ENCODE peak calls at places on chromosome 5, in five cellular contexts. One of them, this sample, is unnamed.

GRCh38 chr5:147208134-147208533 is 26.7 kb upstream of the STK32A start:
- DNase-seq in tibial artery: no peak
- DNase-seq in activated CD8-positive, alpha-beta T cell treated with anti-CD3 and anti-CD28 coated beads for 36 hours: no peak
- DNase-seq in WTC11: no peak
- DNase-seq in choroid plexus epithelial cell: peak
- DNase-seq in this sample: no peak

GRCh38 chr5:159616967-159617366 is 286.7 kb upstream of the IL12B start:
- DNase-seq in tibial artery: no peak
- DNase-seq in activated CD8-positive, alpha-beta T cell treated with anti-CD3 and anti-CD28 coated beads for 36 hours: no peak
- DNase-seq in WTC11: no peak
- DNase-seq in choroid plexus epithelial cell: peak
- DNase-seq in this sample: no peak

GRCh38 chr5:178832618-178833201 is 27.0 kb upstream of the ZNF354B start:
- DNase-seq in tibial artery: no peak
- DNase-seq in activated CD8-positive, alpha-beta T cell treated with anti-CD3 and anti-CD28 coated beads for 36 hours: no peak
- DNase-seq in WTC11: peak
- DNase-seq in choroid plexus epithelial cell: no peak
- DNase-seq in this sample: no peak

GRCh38 chr5:126003309-126003708 is 419.9 kb upstream of the GRAMD2B start:
- DNase-seq in tibial artery: peak
- DNase-seq in activated CD8-positive, alpha-beta T cell treated with anti-CD3 and anti-CD28 coated beads for 36 hours: no peak
- DNase-seq in WTC11: no peak
- DNase-seq in choroid plexus epithelial cell: peak
- DNase-seq in this sample: no peak

GRCh38 chr5:93035194-93035593 is 545.8 kb downstream of the NR2F1-AS1 start:
- DNase-seq in tibial artery: no peak
- DNase-seq in activated CD8-positive, alpha-beta T cell treated with anti-CD3 and anti-CD28 coated beads for 36 hours: no peak
- DNase-seq in WTC11: no peak
- DNase-seq in choroid plexus epithelial cell: no peak
- DNase-seq in this sample: no peak

GRCh38 chr5:129506092-129506491 is 46.0 kb downstream of the ADAMTS19 start:
- DNase-seq in tibial artery: no peak
- DNase-seq in activated CD8-positive, alpha-beta T cell treated with anti-CD3 and anti-CD28 coated beads for 36 hours: no peak
- DNase-seq in WTC11: no peak
- DNase-seq in choroid plexus epithelial cell: peak
- DNase-seq in this sample: no peak

GRCh38 chr5:181265092-181265671 is 4.2 kb upstream of the TRIM52 start:
- DNase-seq in tibial artery: no peak
- DNase-seq in activated CD8-positive, alpha-beta T cell treated with anti-CD3 and anti-CD28 coated beads for 36 hours: no peak
- DNase-seq in WTC11: no peak
- DNase-seq in choroid plexus epithelial cell: no peak
- DNase-seq in this sample: no peak

GRCh38 chr5:159873680-159874079 is 42.6 kb upstream of the ADRA1B start:
- DNase-seq in tibial artery: no peak
- DNase-seq in activated CD8-positive, alpha-beta T cell treated with anti-CD3 and anti-CD28 coated beads for 36 hours: no peak
- DNase-seq in WTC11: no peak
- DNase-seq in choroid plexus epithelial cell: no peak
- DNase-seq in this sample: no peak

GRCh38 chr5:41338276-41338675 is 124.9 kb upstream of the C6 start:
- DNase-seq in tibial artery: no peak
- DNase-seq in activated CD8-positive, alpha-beta T cell treated with anti-CD3 and anti-CD28 coated beads for 36 hours: no peak
- DNase-seq in WTC11: no peak
- DNase-seq in choroid plexus epithelial cell: peak
- DNase-seq in this sample: no peak

GRCh38 chr5:35859101-35859661 is 2.5 kb downstream of the IL7R start:
- DNase-seq in tibial artery: no peak
- DNase-seq in activated CD8-positive, alpha-beta T cell treated with anti-CD3 and anti-CD28 coated beads for 36 hours: no peak
- DNase-seq in WTC11: no peak
- DNase-seq in choroid plexus epithelial cell: peak
- DNase-seq in this sample: no peak

GRCh38 chr5:85108471-85108870 is 723.8 kb upstream of the EDIL3 start:
- DNase-seq in tibial artery: no peak
- DNase-seq in activated CD8-positive, alpha-beta T cell treated with anti-CD3 and anti-CD28 coated beads for 36 hours: no peak
- DNase-seq in WTC11: no peak
- DNase-seq in choroid plexus epithelial cell: no peak
- DNase-seq in this sample: no peak

GRCh38 chr5:173614591-173614990 is 1.9 kb downstream of the BOD1 start:
- DNase-seq in tibial artery: no peak
- DNase-seq in activated CD8-positive, alpha-beta T cell treated with anti-CD3 and anti-CD28 coated beads for 36 hours: no peak
- DNase-seq in WTC11: no peak
- DNase-seq in choroid plexus epithelial cell: no peak
- DNase-seq in this sample: no peak

GRCh38 chr5:112908854-112909253 is 13.2 kb downstream of the REEP5 start:
- DNase-seq in tibial artery: no peak
- DNase-seq in activated CD8-positive, alpha-beta T cell treated with anti-CD3 and anti-CD28 coated beads for 36 hours: no peak
- DNase-seq in WTC11: no peak
- DNase-seq in choroid plexus epithelial cell: no peak
- DNase-seq in this sample: no peak

GRCh38 chr5:146722361-146722779 is 156.2 kb downstream of the PPP2R2B start:
- DNase-seq in tibial artery: no peak
- DNase-seq in activated CD8-positive, alpha-beta T cell treated with anti-CD3 and anti-CD28 coated beads for 36 hours: no peak
- DNase-seq in WTC11: no peak
- DNase-seq in choroid plexus epithelial cell: peak
- DNase-seq in this sample: no peak

GRCh38 chr5:53965459-53965858 is 344.9 kb downstream of the ARL15 start:
- DNase-seq in tibial artery: no peak
- DNase-seq in activated CD8-positive, alpha-beta T cell treated with anti-CD3 and anti-CD28 coated beads for 36 hours: no peak
- DNase-seq in WTC11: no peak
- DNase-seq in choroid plexus epithelial cell: peak
- DNase-seq in this sample: no peak

GRCh38 chr5:179758905-179759304 is 26.3 kb downstream of the MAML1 start:
- DNase-seq in tibial artery: no peak
- DNase-seq in activated CD8-positive, alpha-beta T cell treated with anti-CD3 and anti-CD28 coated beads for 36 hours: no peak
- DNase-seq in WTC11: no peak
- DNase-seq in choroid plexus epithelial cell: no peak
- DNase-seq in this sample: no peak

GRCh38 chr5:57302164-57302563 is 128.3 kb downstream of the GPBP1 start:
- DNase-seq in tibial artery: no peak
- DNase-seq in activated CD8-positive, alpha-beta T cell treated with anti-CD3 and anti-CD28 coated beads for 36 hours: peak
- DNase-seq in WTC11: no peak
- DNase-seq in choroid plexus epithelial cell: peak
- DNase-seq in this sample: no peak

DNA sequence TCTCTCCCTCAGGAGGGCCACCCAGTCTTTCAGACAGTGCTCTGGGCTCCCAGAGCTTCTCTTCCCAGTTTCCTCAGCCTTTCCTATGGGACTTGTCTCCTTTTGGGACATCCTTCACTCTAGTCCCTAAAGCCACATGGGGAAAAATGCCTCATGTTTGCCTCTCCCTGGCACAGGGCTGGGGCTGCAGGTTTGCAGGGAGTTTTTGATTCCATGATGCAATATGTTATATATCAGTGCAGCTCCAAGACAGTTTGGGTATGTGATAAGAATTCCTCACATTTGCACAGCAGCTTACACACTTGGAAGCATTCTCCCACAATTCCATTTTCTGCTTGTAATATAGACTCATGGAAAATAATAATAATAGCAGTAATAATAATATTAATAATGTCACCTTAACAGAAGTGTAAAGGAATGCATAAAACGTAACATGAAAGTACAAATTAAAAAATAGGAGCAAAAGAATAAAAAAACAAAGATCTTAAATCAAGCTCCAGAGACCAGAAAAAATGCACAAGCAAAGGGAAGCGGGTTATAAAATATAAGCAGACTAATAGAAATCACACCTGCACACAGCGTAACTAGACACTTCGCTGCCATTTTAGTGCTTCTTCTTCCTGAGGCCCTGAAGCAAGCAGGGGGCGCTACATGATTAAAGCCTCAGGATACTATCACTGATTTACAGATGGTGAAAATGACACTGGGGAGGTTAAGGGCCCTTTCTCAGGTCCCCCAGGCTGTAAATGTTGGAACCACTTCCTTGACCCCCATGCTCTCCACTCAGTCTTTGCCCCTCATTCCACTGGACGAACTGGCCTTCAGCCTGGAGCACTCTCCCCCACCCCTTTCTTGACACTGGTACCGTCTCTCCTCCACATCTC is 70.0 kb upstream of the IL17B start:
- DNase-seq in tibial artery: no peak
- DNase-seq in activated CD8-positive, alpha-beta T cell treated with anti-CD3 and anti-CD28 coated beads for 36 hours: peak
- DNase-seq in WTC11: peak
- DNase-seq in choroid plexus epithelial cell: peak
- DNase-seq in this sample: no peak
- TF ChIP-seq CTCF in tibial artery: peak
- TF ChIP-seq CTCF in activated CD8-positive, alpha-beta T cell treated with anti-CD3 and anti-CD28 coated beads for 36 hours: no peak
- TF ChIP-seq CTCF in WTC11: no peak
- TF ChIP-seq CTCF in choroid plexus epithelial cell: peak
- TF ChIP-seq CTCF in this sample: peak

GRCh38 chr5:81301221-81302015 is at the start of gene ZCCHC9:
- DNase-seq in tibial artery: peak
- DNase-seq in activated CD8-positive, alpha-beta T cell treated with anti-CD3 and anti-CD28 coated beads for 36 hours: peak
- DNase-seq in WTC11: peak
- DNase-seq in choroid plexus epithelial cell: peak
- DNase-seq in this sample: peak
- TF ChIP-seq CTCF in tibial artery: no peak
- TF ChIP-seq CTCF in activated CD8-positive, alpha-beta T cell treated with anti-CD3 and anti-CD28 coated beads for 36 hours: no peak
- TF ChIP-seq CTCF in WTC11: no peak
- TF ChIP-seq CTCF in choroid plexus epithelial cell: peak
- TF ChIP-seq CTCF in this sample: peak

DNA sequence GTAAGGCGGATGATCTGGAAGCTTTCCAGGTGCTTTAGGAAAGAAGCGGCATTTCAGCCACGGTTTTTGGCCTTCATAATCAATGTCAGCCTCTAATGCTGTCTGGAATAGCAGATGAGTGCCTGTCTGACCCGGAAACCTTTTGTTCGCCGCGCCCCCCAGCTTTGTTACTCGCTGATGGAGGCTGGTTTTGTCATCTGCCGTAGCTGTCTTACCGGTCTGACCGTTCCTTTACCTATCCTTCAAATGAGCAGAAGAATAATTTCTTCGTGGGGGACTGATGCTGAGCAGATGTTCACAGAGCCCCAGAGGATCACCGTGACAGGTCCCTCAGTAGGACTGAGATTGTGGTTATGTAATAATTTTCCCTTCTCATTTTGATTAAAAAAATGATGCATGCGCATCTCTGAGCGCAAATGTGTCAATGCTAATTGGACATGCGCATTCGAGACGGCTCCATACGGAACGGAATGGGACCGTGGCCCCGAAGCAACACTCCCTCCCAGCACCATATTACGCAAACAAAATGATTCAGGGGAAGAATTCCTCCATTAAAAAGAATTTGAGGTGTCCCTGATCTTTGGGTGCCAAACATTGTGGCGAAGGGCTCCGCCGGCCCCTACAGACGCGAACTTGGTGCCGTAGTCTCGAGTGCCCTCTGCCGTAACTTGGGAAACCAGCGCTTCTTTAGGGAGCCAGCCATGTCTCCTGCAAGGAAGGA is 27.6 kb downstream of the TLX3 start:
- DNase-seq in tibial artery: peak
- DNase-seq in activated CD8-positive, alpha-beta T cell treated with anti-CD3 and anti-CD28 coated beads for 36 hours: peak
- DNase-seq in WTC11: peak
- DNase-seq in choroid plexus epithelial cell: peak
- DNase-seq in this sample: no peak
- TF ChIP-seq CTCF in tibial artery: peak
- TF ChIP-seq CTCF in activated CD8-positive, alpha-beta T cell treated with anti-CD3 and anti-CD28 coated beads for 36 hours: peak
- TF ChIP-seq CTCF in WTC11: peak
- TF ChIP-seq CTCF in choroid plexus epithelial cell: peak
- TF ChIP-seq CTCF in this sample: peak

DNA sequence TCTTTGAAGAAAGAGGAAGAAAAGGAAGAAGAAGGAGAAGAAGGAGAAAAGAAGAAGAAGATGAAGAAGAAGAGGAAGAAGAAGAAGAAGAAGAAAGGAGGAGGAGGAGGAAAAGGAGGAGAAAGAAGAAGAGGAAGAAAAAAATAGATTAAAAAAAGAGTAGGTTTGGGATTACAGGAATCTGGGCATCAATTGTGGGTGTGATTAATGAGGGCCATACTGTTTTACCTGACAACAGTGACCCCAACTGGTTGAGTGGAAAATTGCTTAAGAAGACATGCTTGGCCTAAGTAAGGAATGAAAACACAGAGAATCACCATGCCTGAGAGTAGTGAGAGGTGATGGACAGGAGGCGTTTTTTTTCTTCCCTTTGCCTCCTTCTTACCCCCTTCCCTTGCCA is 114.6 kb downstream of the FAM170A start:
- DNase-seq in tibial artery: no peak
- DNase-seq in activated CD8-positive, alpha-beta T cell treated with anti-CD3 and anti-CD28 coated beads for 36 hours: peak
- DNase-seq in WTC11: peak
- DNase-seq in choroid plexus epithelial cell: peak
- DNase-seq in this sample: no peak
- TF ChIP-seq CTCF in tibial artery: no peak
- TF ChIP-seq CTCF in activated CD8-positive, alpha-beta T cell treated with anti-CD3 and anti-CD28 coated beads for 36 hours: peak
- TF ChIP-seq CTCF in WTC11: peak
- TF ChIP-seq CTCF in choroid plexus epithelial cell: peak
- TF ChIP-seq CTCF in this sample: peak

GRCh38 chr5:14114615-14115251 is 28.4 kb upstream of the TRIO start:
- DNase-seq in tibial artery: no peak
- DNase-seq in activated CD8-positive, alpha-beta T cell treated with anti-CD3 and anti-CD28 coated beads for 36 hours: no peak
- DNase-seq in WTC11: no peak
- DNase-seq in choroid plexus epithelial cell: no peak
- DNase-seq in this sample: no peak
- TF ChIP-seq CTCF in tibial artery: no peak
- TF ChIP-seq CTCF in activated CD8-positive, alpha-beta T cell treated with anti-CD3 and anti-CD28 coated beads for 36 hours: no peak
- TF ChIP-seq CTCF in WTC11: no peak
- TF ChIP-seq CTCF in choroid plexus epithelial cell: no peak
- TF ChIP-seq CTCF in this sample: no peak

DNA sequence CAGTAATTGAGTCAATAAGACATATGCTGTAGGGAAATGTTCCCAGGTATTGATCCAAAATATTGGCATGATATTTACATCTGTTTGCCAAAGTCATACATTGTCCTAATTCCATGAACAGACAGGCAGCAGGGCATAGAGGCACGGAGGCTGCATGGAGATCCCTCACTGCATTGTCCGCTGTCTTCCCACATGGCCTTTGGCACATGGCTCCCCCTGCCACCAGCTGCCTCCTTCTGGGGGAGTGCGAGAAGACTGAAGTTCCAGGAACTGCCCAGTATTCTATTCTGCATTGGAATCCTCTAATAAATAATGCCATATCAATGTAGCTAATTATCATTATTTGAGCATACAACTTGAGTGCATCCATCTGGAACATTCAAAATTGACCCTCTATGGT is 269.0 kb downstream of the FBXL7 start:
- DNase-seq in tibial artery: no peak
- DNase-seq in activated CD8-positive, alpha-beta T cell treated with anti-CD3 and anti-CD28 coated beads for 36 hours: no peak
- DNase-seq in WTC11: no peak
- DNase-seq in choroid plexus epithelial cell: no peak
- DNase-seq in this sample: no peak
- TF ChIP-seq CTCF in tibial artery: no peak
- TF ChIP-seq CTCF in activated CD8-positive, alpha-beta T cell treated with anti-CD3 and anti-CD28 coated beads for 36 hours: no peak
- TF ChIP-seq CTCF in WTC11: no peak
- TF ChIP-seq CTCF in choroid plexus epithelial cell: no peak
- TF ChIP-seq CTCF in this sample: no peak

DNA sequence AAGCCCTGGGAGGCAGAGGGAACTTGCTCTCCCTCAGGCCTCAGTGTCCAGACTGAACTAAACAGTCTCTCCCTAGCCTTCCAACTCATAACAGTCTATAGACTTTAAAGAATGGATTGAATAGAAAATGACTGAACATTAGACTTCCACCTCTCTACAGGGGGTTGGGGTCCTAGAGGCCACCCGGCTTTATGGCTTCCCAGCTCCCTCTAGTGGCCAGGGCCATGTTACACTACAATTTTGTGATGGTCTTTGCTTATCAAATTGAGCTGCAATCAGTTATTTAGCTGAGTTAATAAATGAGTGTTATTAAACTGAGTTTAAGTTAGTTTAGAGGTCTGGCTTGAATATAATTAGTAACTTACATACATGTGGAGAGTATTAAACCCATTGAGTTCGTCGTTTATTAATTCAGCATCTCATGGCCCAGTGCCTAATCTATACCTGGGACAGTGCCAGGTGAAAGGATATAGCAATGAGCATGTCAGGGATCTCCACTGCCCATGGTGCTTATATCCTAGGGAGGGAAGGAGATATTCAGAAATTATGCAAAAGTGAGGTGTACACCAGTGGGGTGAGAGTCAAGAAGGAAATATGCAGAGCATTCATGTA is 105.2 kb downstream of the SH3TC2 start:
- DNase-seq in tibial artery: no peak
- DNase-seq in activated CD8-positive, alpha-beta T cell treated with anti-CD3 and anti-CD28 coated beads for 36 hours: peak
- DNase-seq in WTC11: peak
- DNase-seq in choroid plexus epithelial cell: peak
- DNase-seq in this sample: no peak
- TF ChIP-seq CTCF in tibial artery: peak
- TF ChIP-seq CTCF in activated CD8-positive, alpha-beta T cell treated with anti-CD3 and anti-CD28 coated beads for 36 hours: peak
- TF ChIP-seq CTCF in WTC11: peak
- TF ChIP-seq CTCF in choroid plexus epithelial cell: peak
- TF ChIP-seq CTCF in this sample: peak